ENCODE peak calls at places on chromosomes 12 and 14, in four cellular contexts. One of them, this sample, is unnamed.

GRCh38 chr12:95790025-95790911 is at the start of gene NTN4:
- DNase-seq in HepG2: no peak
- DNase-seq in SK-N-SH: peak; percentile 80
- DNase-seq in GM12878: no peak
- DNase-seq in this sample: peak; percentile 47

GRCh38 chr14:26896447-26896846 is 298.6 kb upstream of the NOVA1 start:
- DNase-seq in GM12878: no peak
- DNase-seq in HepG2: no peak
- DNase-seq in SK-N-SH: no peak
- DNase-seq in this sample: no peak

GRCh38 chr12:21451529-21451928 is 14.1 kb downstream of the PYROXD1 start:
- DNase-seq in HepG2: no peak
- DNase-seq in SK-N-SH: no peak
- DNase-seq in GM12878: no peak
- DNase-seq in this sample: peak; percentile 11

GRCh38 chr14:90454041-90455000 is 57.5 kb downstream of the CALM1 start:
- DNase-seq in GM12878: no peak
- DNase-seq in HepG2: peak; percentile 33
- DNase-seq in SK-N-SH: peak; percentile 95
- DNase-seq in this sample: peak; percentile 98

GRCh38 chr14:54901380-54902142 is 1.1 kb downstream of the GCH1 start:
- DNase-seq in GM12878: no peak
- DNase-seq in HepG2: no peak
- DNase-seq in SK-N-SH: peak; percentile 48
- DNase-seq in this sample: no peak

GRCh38 chr12:13724136-13724535 is 257.3 kb downstream of the GRIN2B start:
- DNase-seq in GM12878: no peak
- DNase-seq in SK-N-SH: no peak
- DNase-seq in HepG2: no peak
- DNase-seq in this sample: no peak

GRCh38 chr12:6113691-6114475 is 10.6 kb downstream of the VWF start:
- DNase-seq in SK-N-SH: no peak
- DNase-seq in GM12878: no peak
- DNase-seq in HepG2: no peak
- DNase-seq in this sample: no peak

GRCh38 chr14:102829106-102829505 is 51.9 kb downstream of the TRAF3 start:
- DNase-seq in GM12878: no peak
- DNase-seq in SK-N-SH: no peak
- DNase-seq in HepG2: no peak
- DNase-seq in this sample: no peak

GRCh38 chr14:43464968-43465367 is 1042.1 kb downstream of the FSCB start:
- DNase-seq in SK-N-SH: no peak
- DNase-seq in HepG2: no peak
- DNase-seq in GM12878: no peak
- DNase-seq in this sample: no peak

DNA sequence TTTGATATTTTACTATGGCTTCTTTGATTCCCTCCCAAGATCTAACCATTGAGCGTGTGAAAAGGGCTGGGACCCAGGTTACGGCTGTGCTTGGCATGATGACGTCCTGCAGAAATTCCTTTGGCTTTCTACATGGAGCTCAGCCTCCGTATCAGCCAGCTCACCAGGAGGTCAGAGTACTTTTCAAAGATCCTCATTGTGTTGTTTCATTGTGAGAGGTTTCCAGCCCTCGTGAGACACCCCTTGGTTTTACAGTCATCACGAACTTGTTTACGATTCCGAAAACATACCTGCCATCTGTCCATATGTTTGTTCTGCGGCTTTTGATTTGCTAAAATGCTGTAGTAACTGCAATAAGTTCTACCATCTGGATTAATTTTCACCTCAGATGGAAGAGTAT is 453.1 kb downstream of the TMEM121 start:
- DNase-seq in SK-N-SH: no peak
- DNase-seq in GM12878: no peak
- DNase-seq in HepG2: no peak
- DNase-seq in this sample: no peak
- TF ChIP-seq JUND in SK-N-SH: no peak
- TF ChIP-seq JUND in GM12878: no peak
- TF ChIP-seq JUND in HepG2: no peak
- TF ChIP-seq JUND in this sample: no peak

GRCh38 chr14:64709126-64709525 is 4.9 kb downstream of the PLEKHG3 start:
- DNase-seq in SK-N-SH: no peak
- DNase-seq in GM12878: no peak
- DNase-seq in HepG2: no peak
- DNase-seq in this sample: no peak

GRCh38 chr14:64707661-64708060 is 3.4 kb downstream of the PLEKHG3 start:
- DNase-seq in SK-N-SH: no peak
- DNase-seq in HepG2: peak; percentile 81
- DNase-seq in GM12878: no peak
- DNase-seq in this sample: no peak

GRCh38 chr14:64706119-64706465 is 1.9 kb downstream of the PLEKHG3 start:
- DNase-seq in HepG2: no peak
- DNase-seq in GM12878: no peak
- DNase-seq in SK-N-SH: no peak
- DNase-seq in this sample: no peak

GRCh38 chr14:64706552-64707193 is 2.4 kb downstream of the PLEKHG3 start:
- DNase-seq in HepG2: peak; percentile 87
- DNase-seq in SK-N-SH: peak; percentile 67
- DNase-seq in GM12878: no peak
- DNase-seq in this sample: no peak

DNA sequence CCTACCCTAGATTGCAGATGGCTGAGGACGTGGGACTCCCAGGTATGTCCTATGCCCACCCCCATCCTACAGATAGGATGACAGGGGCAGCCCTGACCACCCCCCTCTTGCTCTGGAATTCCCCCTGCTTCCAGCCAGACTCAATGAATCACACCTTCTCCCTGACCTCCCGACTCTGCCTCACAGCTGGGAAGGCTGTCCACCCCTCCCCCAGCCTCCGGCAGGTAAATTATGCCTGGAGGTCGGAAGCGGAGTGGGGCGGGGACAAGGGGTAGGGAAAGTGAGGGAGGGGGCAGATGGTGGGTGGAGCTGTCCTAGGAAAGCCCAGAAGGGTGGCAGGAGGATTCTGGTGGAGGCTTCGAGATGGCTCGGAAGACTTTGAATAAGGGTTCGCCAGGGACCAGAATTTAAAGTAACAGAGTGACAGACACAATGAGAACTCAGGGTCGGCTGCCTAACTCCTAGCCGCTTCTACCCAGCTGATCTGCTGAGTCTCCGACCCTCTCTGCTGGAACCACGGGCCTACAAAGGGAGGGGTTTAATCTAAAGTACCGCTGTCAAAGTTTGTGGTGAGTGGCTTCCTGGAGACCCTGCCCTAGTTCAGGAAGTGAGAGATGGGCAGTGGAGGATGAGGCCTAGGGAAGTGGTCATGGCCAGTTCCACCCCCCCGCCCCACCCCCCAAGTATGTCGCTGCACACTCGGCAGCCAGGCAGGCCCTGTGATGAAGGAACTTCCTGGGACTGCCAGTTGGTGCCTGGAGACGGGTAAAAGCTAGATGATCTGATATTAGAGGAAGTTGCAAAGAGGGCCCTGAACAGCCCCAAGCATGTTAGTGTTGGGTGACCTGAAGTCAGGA is 4.2 kb downstream of the PLEKHG3 start:
- DNase-seq in GM12878: no peak
- DNase-seq in HepG2: no peak
- DNase-seq in SK-N-SH: no peak
- DNase-seq in this sample: no peak
- TF ChIP-seq JUND in GM12878: no peak
- TF ChIP-seq JUND in HepG2: no peak
- TF ChIP-seq JUND in SK-N-SH: no peak
- TF ChIP-seq JUND in this sample: no peak

GRCh38 chr12:32284561-32284960 is 114.8 kb upstream of the FGD4 start:
- DNase-seq in HepG2: no peak
- DNase-seq in SK-N-SH: no peak
- DNase-seq in GM12878: no peak
- DNase-seq in this sample: no peak

GRCh38 chr12:32293808-32294419 is 105.4 kb upstream of the FGD4 start:
- DNase-seq in HepG2: no peak
- DNase-seq in GM12878: no peak
- DNase-seq in SK-N-SH: no peak
- DNase-seq in this sample: no peak

GRCh38 chr12:32285484-32285883 is 113.9 kb upstream of the FGD4 start:
- DNase-seq in GM12878: no peak
- DNase-seq in HepG2: no peak
- DNase-seq in SK-N-SH: no peak
- DNase-seq in this sample: no peak

GRCh38 chr12:32292175-32292574 is 107.2 kb upstream of the FGD4 start:
- DNase-seq in HepG2: no peak
- DNase-seq in GM12878: no peak
- DNase-seq in SK-N-SH: no peak
- DNase-seq in this sample: no peak

GRCh38 chr12:32290411-32290810 is 108.9 kb upstream of the FGD4 start:
- DNase-seq in GM12878: no peak
- DNase-seq in HepG2: no peak
- DNase-seq in SK-N-SH: no peak
- DNase-seq in this sample: no peak
- TF ChIP-seq JUND in GM12878: no peak
- TF ChIP-seq JUND in HepG2: no peak
- TF ChIP-seq JUND in SK-N-SH: no peak
- TF ChIP-seq JUND in this sample: no peak

GRCh38 chr14:92615451-92615850 is 101.9 kb downstream of the RIN3 start:
- DNase-seq in GM12878: peak; percentile 66
- DNase-seq in SK-N-SH: no peak
- DNase-seq in HepG2: no peak
- DNase-seq in this sample: no peak
- TF ChIP-seq JUND in GM12878: no peak
- TF ChIP-seq JUND in SK-N-SH: no peak
- TF ChIP-seq JUND in HepG2: no peak
- TF ChIP-seq JUND in this sample: no peak

DNA sequence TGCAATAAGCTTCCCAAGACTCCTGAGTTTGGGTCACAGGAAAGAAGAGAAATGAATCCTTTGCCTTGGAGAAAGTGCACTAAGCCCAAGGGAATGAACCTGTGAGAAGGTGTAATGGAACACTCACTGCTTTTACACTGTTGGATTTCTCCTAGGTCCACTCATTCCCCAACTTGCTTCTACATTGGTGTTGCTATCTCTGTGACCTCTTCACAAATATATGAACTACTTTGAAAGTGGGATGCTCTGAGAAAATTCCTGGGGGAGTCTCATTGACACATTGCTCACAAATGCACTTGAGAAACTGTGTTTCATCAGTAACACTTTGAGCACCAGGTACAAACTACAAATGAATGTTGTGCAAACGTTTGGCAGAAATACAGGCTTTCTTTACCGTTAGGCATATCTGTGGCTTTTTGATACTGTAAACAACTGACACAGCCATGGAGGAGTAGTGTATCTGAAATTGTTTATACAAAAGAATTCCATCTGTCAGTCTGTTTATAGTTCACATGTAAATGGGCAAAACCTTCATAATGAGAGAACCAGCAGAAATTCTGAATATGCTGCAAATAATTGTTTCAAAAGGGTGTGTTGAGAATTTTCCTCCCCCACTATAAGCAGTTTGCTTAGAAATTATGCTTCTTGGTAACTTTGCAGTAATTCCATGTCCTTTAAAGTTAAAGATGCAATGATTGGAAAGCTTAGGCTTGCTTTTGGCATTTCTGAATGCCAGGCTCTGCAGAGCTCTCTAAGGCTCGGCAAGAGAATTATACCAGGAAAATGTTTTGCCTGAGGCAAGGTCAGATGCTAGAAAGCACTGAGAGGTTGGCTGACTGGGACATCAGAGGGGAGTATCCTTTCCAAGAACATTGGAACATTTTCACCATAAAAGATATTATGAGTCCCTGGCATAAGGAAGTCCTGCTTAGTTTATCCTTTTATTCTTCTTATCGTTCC is 348.5 kb upstream of the DDHD1 start:
- DNase-seq in HepG2: no peak
- DNase-seq in GM12878: no peak
- DNase-seq in SK-N-SH: no peak
- DNase-seq in this sample: peak; percentile 67
- TF ChIP-seq JUND in HepG2: no peak
- TF ChIP-seq JUND in GM12878: no peak
- TF ChIP-seq JUND in SK-N-SH: no peak
- TF ChIP-seq JUND in this sample: no peak

DNA sequence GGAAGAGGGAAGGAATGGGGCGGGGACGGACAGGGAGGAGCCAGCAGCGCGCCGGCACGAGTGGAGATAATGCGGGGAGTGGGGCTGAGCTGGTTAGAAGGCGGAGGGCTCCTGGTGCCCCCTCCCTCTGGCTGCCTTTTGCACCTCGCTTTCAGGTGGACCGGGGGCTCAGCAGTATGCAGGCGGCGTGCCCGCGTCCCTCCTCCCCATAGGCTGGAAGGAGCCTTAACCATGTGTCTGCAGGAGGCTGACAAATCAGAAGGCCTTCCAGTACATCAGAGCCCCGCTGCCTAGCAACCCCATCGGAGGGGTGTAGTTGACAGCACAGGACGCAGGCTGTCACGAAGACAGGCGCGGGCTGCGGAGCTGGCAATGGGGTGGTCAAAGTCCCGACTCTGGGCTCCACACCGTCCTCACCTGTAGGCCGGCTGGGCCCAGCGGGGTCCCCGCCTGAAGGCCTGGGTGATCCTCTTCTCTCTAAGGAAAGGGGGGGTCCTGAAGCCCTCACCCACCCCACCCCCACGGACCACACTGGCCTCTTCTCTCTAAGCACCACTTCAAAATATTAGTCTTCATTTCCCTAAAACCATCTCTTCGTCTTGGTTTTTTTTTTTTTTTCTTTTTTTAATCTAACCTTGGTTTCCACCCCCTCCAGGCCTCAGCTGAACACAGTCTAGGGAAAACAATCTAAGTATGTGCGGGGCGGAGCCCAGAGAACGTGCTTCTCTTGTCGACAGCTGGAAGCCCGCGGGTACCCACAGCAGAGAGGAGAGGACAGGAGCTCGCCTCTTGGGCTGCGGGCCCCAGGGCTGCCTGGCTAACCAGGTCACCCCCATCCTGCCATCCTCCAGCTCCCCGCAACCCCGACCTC is 44.5 kb downstream of the KDM2B start:
- DNase-seq in SK-N-SH: peak; percentile 94
- DNase-seq in GM12878: no peak
- DNase-seq in HepG2: no peak
- DNase-seq in this sample: peak; percentile 34
- TF ChIP-seq JUND in SK-N-SH: no peak
- TF ChIP-seq JUND in GM12878: no peak
- TF ChIP-seq JUND in HepG2: no peak
- TF ChIP-seq JUND in this sample: no peak

DNA sequence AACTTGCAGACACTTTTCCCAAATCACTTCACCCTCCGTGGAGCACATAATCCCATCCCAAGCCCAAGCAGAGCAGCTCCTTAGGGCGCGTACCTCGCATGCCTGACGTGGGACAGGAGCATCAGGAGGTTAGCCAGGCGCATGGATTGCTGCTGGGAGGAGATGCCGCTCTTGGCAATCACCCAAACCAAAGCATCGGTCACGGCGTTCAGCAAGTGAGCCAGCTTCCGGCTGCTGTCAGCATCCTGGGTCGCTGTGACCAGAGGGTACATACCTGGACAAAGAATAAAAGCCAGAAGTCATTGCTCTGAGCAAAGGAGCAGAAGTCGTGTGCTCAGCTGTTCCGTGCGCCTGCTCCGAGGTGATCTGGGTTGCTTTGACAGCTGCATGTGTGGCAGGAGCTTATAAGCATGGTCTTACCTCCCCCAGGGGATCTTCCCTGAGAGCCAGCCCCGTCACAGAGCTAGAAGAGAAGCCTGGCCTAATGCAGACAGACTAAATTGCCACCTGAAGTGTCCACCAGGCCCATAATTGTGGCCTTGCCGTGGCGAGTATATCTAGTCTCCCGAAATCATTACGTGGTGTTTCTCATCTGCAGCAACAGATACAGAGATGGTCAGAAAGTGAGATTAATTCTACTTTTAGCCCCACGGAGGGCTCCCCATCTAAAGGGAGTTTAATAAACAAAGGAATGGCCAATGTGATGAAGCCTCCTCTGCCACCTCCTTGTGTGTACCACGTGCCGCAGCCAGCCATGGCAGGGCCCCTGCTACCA is 59.1 kb downstream of the ESR2 start:
- DNase-seq in GM12878: no peak
- DNase-seq in HepG2: no peak
- DNase-seq in SK-N-SH: peak; percentile 70
- DNase-seq in this sample: peak; percentile 26
- TF ChIP-seq JUND in GM12878: no peak
- TF ChIP-seq JUND in HepG2: no peak
- TF ChIP-seq JUND in SK-N-SH: no peak
- TF ChIP-seq JUND in this sample: no peak

This sample was measured in T47D.